ENCODE peak calls at places on chromosomes 12 and 14, in five cellular contexts. W is BE2C, G is stomach, B is ovary, H is IMR-90. P is an unnamed sample. For H3K4me1 and H3K9me3, the result is how much of the 10 kb centered on the place peaks cover.

GRCh38 chr14:53044486-53044885 is 93.6 kb upstream of the FERMT2 start:
- DNase-seq in W (no peak), G (no peak), B (no peak), H (peak), P (no peak)

GRCh38 chr14:102798926-102799325 is 21.7 kb downstream of the TRAF3 start:
- DNase-seq in W (no peak), G (no peak), B (no peak), H (no peak), P (no peak)

GRCh38 chr12:121807656-121808347 is 4.0 kb downstream of the SETD1B start:
- DNase-seq in W (no peak), G (no peak), B (no peak), H (no peak), P (no peak)

GRCh38 chr14:51873221-51873893 is 12.9 kb downstream of the GNG2 start:
- DNase-seq in W (no peak), G (no peak), B (no peak), H (peak), P (no peak)

GRCh38 chr12:42588981-42589464 is 523 bp downstream of the PRICKLE1 start:
- DNase-seq in W (peak), G (no peak), B (peak), H (peak), P (peak)

GRCh38 chr12:123654129-123654701 is 16.7 kb upstream of the TCTN2 start:
- DNase-seq in W (no peak), G (no peak), B (no peak), H (no peak), P (no peak)

GRCh38 chr14:90621205-90621600 is 195.0 kb downstream of the TTC7B start:
- DNase-seq in W (no peak), G (no peak), B (no peak), H (no peak), P (no peak)

GRCh38 chr12:52524898-52525591 is 4.9 kb upstream of the KRT5 start:
- DNase-seq in W (no peak), G (no peak), B (no peak), H (no peak), P (no peak)

GRCh38 chr12:46921048-46921753 is 95.4 kb upstream of the SLC38A4 start:
- DNase-seq in W (no peak), G (no peak), B (no peak), H (peak), P (no peak)

GRCh38 chr12:4353785-4354208 is 25.7 kb downstream of the FGF23 start:
- DNase-seq in W (no peak), G (no peak), B (no peak), H (no peak), P (no peak)

GRCh38 chr14:78316058-78316457 is 145.9 kb downstream of the NRXN3 start:
- DNase-seq in W (no peak), G (no peak), B (no peak), H (no peak), P (no peak)

GRCh38 chr12:104991565-104992128 is 5.5 kb downstream of the NOPCHAP1 start:
- DNase-seq in W (no peak), G (no peak), B (no peak), H (no peak), P (no peak)

GRCh38 chr12:117125769-117126168 is 26.6 kb upstream of the TESC start:
- DNase-seq in W (no peak), G (no peak), B (no peak), H (no peak), P (no peak)

GRCh38 chr12:69779928-69780327 is 41.3 kb downstream of the RAB3IP start:
- DNase-seq in W (peak), G (no peak), B (no peak), H (peak), P (no peak)

GRCh38 chr14:51860836-51861583 is 598 bp downstream of the GNG2 start:
- DNase-seq in W (no peak), G (no peak), B (no peak), H (peak), P (no peak)

GRCh38 chr12:115335594-115335993 is 651.6 kb upstream of the TBX3 start:
- DNase-seq in W (no peak), G (no peak), B (no peak), H (no peak), P (no peak)

GRCh38 chr12:104748790-104749189 is 209.3 kb downstream of the SLC41A2 start:
- DNase-seq in W (no peak), G (no peak), B (no peak), H (peak), P (no peak)

GRCh38 chr12:69239922-69240624 is 704 bp downstream of the CPSF6 start:
- DNase-seq in W (peak), G (peak), B (peak), H (peak), P (peak)

GRCh38 chr12:95838125-95838524 is 20.6 kb upstream of the SNRPF start:
- DNase-seq in W (no peak), G (peak), B (no peak), H (peak), P (peak)

GRCh38 chr14:71985538-71986234 is 53.5 kb downstream of the RGS6 start:
- DNase-seq in W (no peak), G (no peak), B (no peak), H (no peak), P (no peak)

GRCh38 chr12:108914031-108914630 is 34.2 kb downstream of the DAO start:
- DNase-seq in W (no peak), G (no peak), B (peak), H (no peak), P (no peak)

GRCh38 chr14:105299654-105300541 is 903 bp downstream of the BRF1 start:
- DNase-seq in W (peak), G (no peak), B (peak), H (no peak), P (no peak)

GRCh38 chr14:68281497-68281896 is 461.9 kb downstream of the RAD51B start:
- DNase-seq in W (no peak), G (no peak), B (no peak), H (no peak), P (no peak)
- H3K4me1 ChIP-seq in W (under half), G (under half), B (under half), H (under half), P (under half)

GRCh38 chr14:76022991-76023390 is 37.4 kb downstream of the IFT43 start:
- DNase-seq in W (no peak), G (no peak), B (no peak), H (peak), P (no peak)

GRCh38 chr14:76019676-76020075 is 34.1 kb downstream of the IFT43 start:
- DNase-seq in W (no peak), G (no peak), B (no peak), H (no peak), P (no peak)

GRCh38 chr14:76023757-76024156 is 38.2 kb downstream of the IFT43 start:
- DNase-seq in W (no peak), G (no peak), B (no peak), H (no peak), P (no peak)

GRCh38 chr14:76024211-76024907 is 38.8 kb downstream of the IFT43 start:
- DNase-seq in W (no peak), G (no peak), B (no peak), H (no peak), P (no peak)
- H3K9me3 ChIP-seq in W (under half), G (under half), B (under half), H (under half), P (under half)

GRCh38 chr12:6376079-6376941 is 947 bp upstream of the SCNN1A start:
- DNase-seq in W (no peak), G (peak), B (no peak), H (peak), P (peak)
- TF ChIP-seq CTCF in W (no peak), G (peak), B (peak), H (peak), P (no peak)

DNA sequence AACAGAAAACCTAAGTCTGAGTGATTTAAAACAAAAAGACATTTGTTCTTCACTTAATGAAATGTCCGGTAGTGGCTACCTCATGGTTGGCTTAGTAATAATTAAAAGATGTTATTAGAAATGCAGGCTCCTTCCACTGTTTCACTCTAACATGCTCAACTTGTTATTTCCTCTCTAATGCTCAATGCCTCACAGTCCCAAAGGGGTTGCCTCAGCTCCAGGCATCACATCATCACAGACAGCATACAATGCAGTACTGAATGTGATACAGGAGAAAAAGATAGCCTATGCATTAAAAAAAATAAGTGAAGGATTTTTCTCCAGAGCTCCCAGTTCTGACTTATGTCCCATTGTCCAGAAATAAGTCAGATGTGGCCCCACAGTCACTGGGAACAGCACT is 1077.0 kb upstream of the TMEM132C start:
- DNase-seq in W (no peak), G (no peak), B (no peak), H (no peak), P (no peak)
- H3K4me1 ChIP-seq in W (under half), G (under half), B (under half), H (under half), P (under half)

P was measured in lung.